ENCODE peak calls at places on chromosome 3, in six cellular contexts. S is HCT116, Y is heart right ventricle, D is spleen, P is heart left ventricle, Z is H1. U is an unnamed sample.

GRCh38 chr3:143170043-143170442 is 50.5 kb downstream of the CHST2 start:
- DNase-seq in Y (no peak), P (no peak), D (no peak), Z (no peak), S (no peak), U (no peak)

GRCh38 chr3:37243811-37244748 is 69.7 kb upstream of the LRRFIP2 start:
- DNase-seq in S (peak; percentile 44), P (peak; percentile 83), D (peak; percentile 90), Y (peak; percentile 78), Z (no peak), U (peak; percentile 79)

GRCh38 chr3:189824629-189825312 is 193.6 kb downstream of the TP63 start:
- DNase-seq in Z (no peak), Y (no peak), S (no peak), D (no peak), P (no peak), U (no peak)

GRCh38 chr3:133837487-133838295 is 32.1 kb downstream of the SRPRB start:
- DNase-seq in D (no peak), Y (no peak), S (no peak), Z (no peak), P (no peak), U (no peak)

GRCh38 chr3:41234823-41235722 is 35.8 kb downstream of the CTNNB1 start:
- DNase-seq in D (no peak), Z (no peak), S (no peak), Y (no peak), P (no peak), U (no peak)

GRCh38 chr3:30368978-30369377 is 237.4 kb upstream of the TGFBR2 start:
- DNase-seq in D (no peak), S (no peak), Y (no peak), Z (no peak), P (no peak), U (no peak)

GRCh38 chr3:31170932-31171670 is 276.6 kb upstream of the GADL1 start:
- DNase-seq in Y (no peak), P (no peak), S (no peak), Z (no peak), D (no peak), U (no peak)

GRCh38 chr3:44685128-44685800 is 27.2 kb upstream of the ZNF502 start:
- DNase-seq in Y (peak; percentile 76), Z (peak; percentile 78), S (no peak), D (peak; percentile 91), P (peak; percentile 74), U (peak; percentile 65)

GRCh38 chr3:112774293-112774926 is 72.3 kb downstream of the CD200R1L start:
- DNase-seq in Y (no peak), Z (no peak), P (no peak), S (no peak), D (no peak), U (no peak)

DNA sequence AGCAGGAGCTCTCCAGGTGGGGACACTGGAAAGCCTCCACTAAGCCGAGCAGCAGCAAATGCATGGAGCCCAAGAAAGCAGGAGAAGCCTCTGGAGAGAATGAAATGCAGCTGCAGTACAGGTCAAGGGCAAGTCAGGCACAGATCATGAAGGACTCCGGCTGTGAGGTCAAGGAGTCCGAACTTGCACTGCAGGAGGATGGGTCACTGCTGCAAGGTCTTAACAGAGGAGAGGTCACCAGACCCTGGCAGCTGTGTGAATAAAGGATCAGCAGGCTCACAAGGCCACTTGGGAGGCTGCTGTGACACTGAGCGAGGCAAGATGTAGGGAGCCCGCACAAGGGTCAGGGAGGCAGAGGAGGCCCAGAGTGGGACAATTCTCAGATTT is 24.8 kb upstream of the SLC41A3 start:
- DNase-seq in Z (no peak), Y (no peak), S (no peak), P (no peak), D (no peak), U (no peak)
- H3K36me3 ChIP-seq in Z (no peaks in the 10 kb centered on the region), Y (no peaks in the 10 kb centered on the region), S (no peaks in the 10 kb centered on the region), P (no peaks in the 10 kb centered on the region), D (no peaks in the 10 kb centered on the region), U (no peaks in the 10 kb centered on the region)

GRCh38 chr3:24192469-24193056 is 247.5 kb downstream of the NR1D2 start:
- DNase-seq in Y (no peak), P (no peak), S (no peak), Z (no peak), D (no peak), U (no peak)
- H3K9me3 ChIP-seq in Y (no peaks in the 10 kb centered on the region), P (no peaks in the 10 kb centered on the region), S (no peaks in the 10 kb centered on the region), Z (no peaks in the 10 kb centered on the region), D (no peaks in the 10 kb centered on the region), U (no peaks in the 10 kb centered on the region)

DNA sequence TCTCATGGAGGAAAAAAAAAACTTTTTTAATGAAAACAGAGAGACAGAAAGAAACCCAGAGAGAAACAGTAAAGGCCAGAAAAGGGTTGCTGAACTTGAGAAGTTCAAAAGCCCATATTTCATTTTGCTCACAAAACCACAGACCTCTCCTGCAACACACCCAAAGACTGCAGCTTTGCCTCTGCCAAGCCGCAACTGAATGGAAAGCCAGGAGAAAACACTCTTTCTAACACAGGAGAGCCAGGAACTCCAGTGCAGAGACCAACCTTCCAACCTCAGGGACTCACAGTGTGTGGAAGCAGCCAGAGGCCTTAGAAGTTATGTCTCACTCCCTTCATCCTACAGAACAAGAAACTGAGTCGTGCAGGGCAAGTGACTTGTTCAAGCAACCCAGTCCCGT is 163.1 kb upstream of the HES1 start:
- DNase-seq in D (no peak), Z (no peak), P (no peak), Y (no peak), S (no peak), U (no peak)
- H3K27me3 ChIP-seq in D (no peaks in the 10 kb centered on the region), Z (peaks cover 3% of the 10 kb centered on the region), P (no peaks in the 10 kb centered on the region), Y (peaks cover under 1% of the 10 kb centered on the region), S (no peaks in the 10 kb centered on the region), U (no peaks in the 10 kb centered on the region)

DNA sequence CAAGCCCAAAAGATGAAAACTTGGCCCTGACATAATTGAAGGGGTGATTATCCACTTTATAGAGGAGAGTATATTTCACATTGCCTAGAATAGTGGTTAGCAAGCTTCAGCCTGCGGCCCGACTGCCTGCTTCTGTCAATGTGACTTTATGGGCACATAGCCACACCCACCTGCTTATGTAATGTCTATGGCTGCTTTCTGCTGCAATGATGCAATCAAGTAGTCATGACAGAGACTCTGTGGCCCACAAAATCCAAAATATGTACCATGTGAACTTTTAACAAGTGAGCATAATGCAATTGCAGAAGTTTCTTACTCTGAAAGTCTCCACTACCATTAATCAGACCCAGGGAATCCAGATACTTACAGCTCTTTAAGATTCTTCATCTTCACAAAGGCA is 103.1 kb downstream of the LRIG1 start:
- DNase-seq in D (no peak), S (no peak), Y (no peak), Z (no peak), P (no peak), U (no peak)
- H3K36me3 ChIP-seq in D (peaks cover 13% of the 10 kb centered on the region), S (no peaks in the 10 kb centered on the region), Y (no peaks in the 10 kb centered on the region), Z (peaks cover 65% of the 10 kb centered on the region), P (peaks cover 6% of the 10 kb centered on the region), U (peaks cover 51% of the 10 kb centered on the region)

GRCh38 chr3:26087751-26088150 is 297.9 kb downstream of the OXSM start:
- DNase-seq in S (no peak), Y (no peak), P (no peak), Z (no peak), D (peak; percentile 32), U (no peak)
- H3K9me3 ChIP-seq in S (peaks cover 3% of the 10 kb centered on the region), Y (peaks cover 25% of the 10 kb centered on the region), P (peaks cover 4% of the 10 kb centered on the region), Z (peaks cover 18% of the 10 kb centered on the region), D (peaks cover 32% of the 10 kb centered on the region), U (no peaks in the 10 kb centered on the region)

DNA sequence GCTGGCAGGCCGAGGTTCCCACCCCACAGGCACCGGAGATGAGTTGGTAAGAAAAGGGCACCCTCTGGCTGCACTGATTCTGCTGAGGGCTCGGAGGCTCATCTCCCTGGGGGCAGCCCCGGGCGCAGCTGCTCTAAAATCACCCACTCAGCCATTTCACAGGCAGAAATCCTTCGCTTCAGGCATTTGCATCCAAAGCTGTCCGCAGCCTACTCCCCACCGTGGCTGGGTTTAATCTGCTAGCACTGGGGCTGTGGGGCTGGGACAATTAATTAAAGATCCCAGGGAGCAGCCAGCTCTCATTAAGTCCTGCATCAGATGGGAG is 104.3 kb upstream of the PRR20G start:
- DNase-seq in P (no peak), S (no peak), Y (no peak), D (peak; percentile 41), Z (no peak), U (no peak)
- H3K27me3 ChIP-seq in P (peaks cover 17% of the 10 kb centered on the region), S (no peaks in the 10 kb centered on the region), Y (peaks cover 82% of the 10 kb centered on the region), D (no peaks in the 10 kb centered on the region), Z (no peaks in the 10 kb centered on the region), U (no peaks in the 10 kb centered on the region)

DNA sequence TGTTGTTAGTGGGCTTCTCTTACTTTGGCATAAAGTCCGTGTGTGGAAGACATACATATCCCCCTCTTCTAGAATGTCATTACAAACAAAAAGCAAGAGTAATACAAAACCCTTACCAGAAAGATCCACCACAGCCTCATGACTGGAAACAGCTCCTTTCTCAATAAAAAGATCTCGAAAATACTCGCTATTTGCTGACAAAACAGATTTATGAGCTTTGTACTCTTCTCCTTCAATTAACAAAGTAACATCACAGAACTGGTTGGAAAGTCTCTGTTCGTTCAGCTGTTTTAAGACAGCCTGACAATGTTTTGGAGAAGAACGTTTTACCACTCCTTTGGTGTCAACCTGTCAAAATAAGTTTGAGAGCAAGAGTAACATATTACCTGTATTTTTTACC is 5.9 kb downstream of the ZBTB11 start:
- DNase-seq in Y (no peak), D (no peak), Z (no peak), P (no peak), S (no peak), U (no peak)
- H3K36me3 ChIP-seq in Y (no peaks in the 10 kb centered on the region), D (peaks cover 42% of the 10 kb centered on the region), Z (peaks cover 7% of the 10 kb centered on the region), P (no peaks in the 10 kb centered on the region), S (peaks cover 15% of the 10 kb centered on the region), U (peaks cover 10% of the 10 kb centered on the region)

U was measured in lung.